ENCODE peak calls at places on chromosomes 1 and 21, in five cellular contexts. N, F, W, K and V are unnamed samples.

GRCh38 chr1:170586942-170587593 is 55.1 kb downstream of the GORAB start:
- DNase-seq in N (peak; percentile 52), F (no peak), K (peak; percentile 36), W (no peak), V (no peak)

GRCh38 chr1:109304221-109304915 is 2.4 kb downstream of the MYBPHL start:
- DNase-seq in N (no peak), F (no peak), K (no peak), W (no peak), V (no peak)

GRCh38 chr1:112509005-112509659 is 367 bp downstream of the WNT2B start:
- DNase-seq in N (no peak), K (peak; percentile 37), F (no peak), W (peak; percentile 28), V (no peak)

GRCh38 chr1:41175546-41175945 is 66.6 kb downstream of the SCMH1 start:
- DNase-seq in N (no peak), W (no peak), F (no peak), K (no peak), V (no peak)

GRCh38 chr1:183022202-183023145 is 746 bp upstream of the LAMC1 start:
- DNase-seq in N (peak; percentile 95), F (peak; percentile 63), K (peak; percentile 87), W (peak; percentile 92), V (peak; percentile 94)

GRCh38 chr1:212699104-212699838 is 369 bp downstream of the BATF3 start:
- DNase-seq in N (no peak), K (peak; percentile 72), F (peak; percentile 75), W (peak; percentile 44), V (no peak)

GRCh38 chr1:154320882-154321608 is at the start of gene AQP10:
- DNase-seq in K (peak; percentile 84), F (peak; percentile 93), W (no peak), N (no peak), V (no peak)

GRCh38 chr1:235023197-235024044 is 105.2 kb downstream of the TOMM20 start:
- DNase-seq in K (no peak), W (no peak), F (no peak), N (no peak), V (no peak)

GRCh38 chr1:246709845-246710244 is 14.4 kb upstream of the SCCPDH start:
- DNase-seq in F (no peak), K (peak; percentile 57), N (no peak), W (no peak), V (no peak)

GRCh38 chr1:27571439-27572018 is 32.4 kb downstream of the AHDC1 start:
- DNase-seq in F (peak; percentile 69), N (peak; percentile 64), W (peak; percentile 55), K (no peak), V (peak; percentile 71)

GRCh38 chr21:45991606-45992301 is 10.2 kb downstream of the COL6A1 start:
- DNase-seq in K (no peak), N (peak; percentile 17), F (no peak), W (peak; percentile 20), V (no peak)

GRCh38 chr1:11784256-11784992 is 21.3 kb downstream of the MTHFR start:
- DNase-seq in F (no peak), W (no peak), K (no peak), N (no peak), V (no peak)

GRCh38 chr1:10399487-10399917 is 638 bp downstream of the PGD start:
- DNase-seq in F (no peak), N (no peak), W (peak; percentile 36), K (peak; percentile 34), V (no peak)

GRCh38 chr1:9687876-9688582 is 36.5 kb downstream of the PIK3CD start:
- DNase-seq in F (peak; percentile 53), K (peak; percentile 38), N (peak; percentile 27), W (no peak), V (no peak)

GRCh38 chr1:41726899-41727748 is 191.6 kb downstream of the HIVEP3 start:
- DNase-seq in F (peak; percentile 7), K (no peak), W (peak; percentile 83), N (no peak), V (peak; percentile 57)

GRCh38 chr21:42107177-42107880 is 36.2 kb downstream of the UMODL1 start:
- DNase-seq in F (no peak), K (no peak), N (no peak), W (no peak), V (no peak)

GRCh38 chr1:42456754-42457089 is 379 bp downstream of the PPCS start:
- DNase-seq in F (peak; percentile 61), W (no peak), K (peak; percentile 77), N (no peak), V (peak; percentile 19)

GRCh38 chr1:156662588-156663055 is 14.6 kb downstream of the NES start:
- DNase-seq in K (no peak), N (no peak), W (no peak), F (no peak), V (no peak)

GRCh38 chr1:156665539-156665938 is 11.7 kb downstream of the NES start:
- DNase-seq in W (no peak), F (no peak), N (no peak), K (no peak), V (no peak)

GRCh38 chr1:156663178-156663577 is 14.0 kb downstream of the NES start:
- DNase-seq in W (peak; percentile 85), K (peak; percentile 49), F (peak; percentile 85), N (peak; percentile 70), V (peak; percentile 92)

GRCh38 chr1:156664949-156665411 is 12.2 kb downstream of the NES start:
- DNase-seq in W (peak; percentile 91), N (peak; percentile 63), F (peak; percentile 54), K (peak; percentile 66), V (no peak)

DNA sequence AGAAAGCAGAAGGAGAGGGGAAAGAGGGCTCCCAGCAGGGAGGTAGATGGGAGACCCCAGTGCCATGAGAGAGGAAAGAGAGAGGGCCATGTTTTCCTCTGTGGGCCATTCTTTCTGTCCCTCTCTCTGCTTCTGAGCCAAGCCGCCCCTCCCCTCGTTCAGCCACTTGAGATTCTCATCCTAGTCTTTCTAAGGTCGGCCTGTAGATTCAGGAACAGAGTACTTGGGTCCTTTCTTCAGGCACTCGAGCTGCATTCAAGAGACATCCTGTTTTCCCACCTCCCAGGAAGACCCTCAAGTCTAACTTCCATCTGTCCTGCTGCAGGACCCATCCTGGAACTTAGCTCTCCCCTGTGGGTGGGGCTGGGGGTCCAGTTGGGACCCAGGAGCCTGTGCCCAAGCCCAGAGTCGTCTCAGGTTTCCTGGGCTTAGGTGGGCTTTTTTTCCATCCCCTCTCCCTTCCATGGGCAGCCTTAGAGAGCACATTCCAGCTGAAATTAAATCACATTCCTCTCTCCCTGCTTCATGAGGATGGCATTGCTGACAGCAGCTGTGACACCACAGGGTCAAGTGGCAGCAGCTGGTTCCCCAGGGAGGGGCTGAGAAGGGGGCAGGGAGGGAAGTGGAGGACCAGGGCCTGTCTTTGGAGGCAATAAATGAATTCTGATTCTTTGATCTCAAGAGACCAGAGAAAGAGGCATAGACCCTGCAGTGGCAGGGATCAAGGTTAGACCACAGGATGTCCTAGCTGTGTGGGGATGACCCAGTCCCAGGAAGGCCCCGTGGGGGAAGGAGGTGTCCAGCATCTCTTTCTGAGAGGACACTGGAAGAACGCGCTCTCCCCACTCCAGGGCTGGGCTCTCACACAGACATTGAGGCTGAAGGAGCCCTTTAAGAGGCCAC is 12.9 kb downstream of the NES start:
- DNase-seq in W (peak; percentile 56), F (no peak), N (peak; percentile 31), K (no peak), V (no peak)
- H3K4me1 ChIP-seq in W (peaks cover 53% of the 10 kb centered on the region), F (peaks cover 77% of the 10 kb centered on the region), N (peaks cover 19% of the 10 kb centered on the region), K (peaks cover 83% of the 10 kb centered on the region), V (peaks cover 97% of the 10 kb centered on the region)

GRCh38 chr21:17794631-17795030 is 24.5 kb downstream of the C21orf91 start:
- DNase-seq in F (no peak), K (no peak), W (no peak), N (no peak), V (no peak)
- H3K4me1 ChIP-seq in F (no peaks in the 10 kb centered on the region), K (peaks cover 3% of the 10 kb centered on the region), W (no peaks in the 10 kb centered on the region), N (peaks cover 5% of the 10 kb centered on the region), V (peaks cover 7% of the 10 kb centered on the region)

DNA sequence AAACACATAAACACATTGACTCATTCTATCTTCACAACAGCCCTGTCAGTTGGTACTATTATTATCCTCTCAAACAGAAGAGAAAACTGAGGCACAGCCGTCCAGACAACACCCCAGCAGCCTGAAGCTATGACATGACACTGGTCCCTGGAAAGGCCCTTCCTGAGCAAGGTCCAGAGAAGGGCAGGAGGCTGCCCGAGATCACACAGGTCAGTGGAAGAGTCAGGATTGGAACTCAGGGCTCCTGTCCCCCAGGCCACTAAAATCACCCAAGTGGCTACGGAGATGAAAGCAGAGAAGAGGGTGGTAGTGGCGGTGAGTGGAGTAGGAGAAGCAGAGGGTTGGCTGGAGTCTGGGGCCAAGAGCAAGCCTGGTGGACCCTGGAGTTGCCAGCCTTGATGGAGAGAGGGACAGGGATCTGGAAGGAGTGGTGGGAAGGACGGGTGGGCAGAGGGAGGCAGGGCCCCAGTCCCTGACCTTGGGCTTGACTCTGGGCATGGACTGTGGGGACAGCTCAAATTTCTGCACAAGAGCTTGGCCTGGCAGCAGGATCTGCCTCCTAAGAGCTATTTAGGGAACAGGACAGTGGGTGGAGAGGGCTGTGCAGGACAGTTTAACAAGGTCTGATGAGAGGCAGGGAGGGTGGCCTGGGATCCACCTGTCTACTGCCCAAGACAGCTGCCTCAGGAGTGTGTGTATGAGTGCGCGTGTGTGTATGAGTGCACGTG is 15.8 kb downstream of the MYOM3 start:
- DNase-seq in N (no peak), W (peak; percentile 85), F (no peak), K (no peak), V (peak; percentile 97)
- H3K4me1 ChIP-seq in N (no peaks in the 10 kb centered on the region), W (no peaks in the 10 kb centered on the region), F (peaks cover 3% of the 10 kb centered on the region), K (no peaks in the 10 kb centered on the region), V (peaks cover 34% of the 10 kb centered on the region)

GRCh38 chr1:206036661-206037455 is 13.2 kb upstream of the CTSE start:
- DNase-seq in K (no peak), F (no peak), N (no peak), W (no peak), V (no peak)

GRCh38 chr1:206040328-206040727 is 12.6 kb upstream of the RHEX start:
- DNase-seq in W (no peak), F (no peak), N (no peak), K (no peak), V (no peak)

GRCh38 chr1:206037521-206037920 is 13.8 kb upstream of the CTSE start:
- DNase-seq in F (no peak), W (no peak), K (no peak), N (no peak), V (no peak)

GRCh38 chr1:206039046-206039929 is 13.7 kb upstream of the RHEX start:
- DNase-seq in K (no peak), F (no peak), N (no peak), W (no peak), V (no peak)

DNA sequence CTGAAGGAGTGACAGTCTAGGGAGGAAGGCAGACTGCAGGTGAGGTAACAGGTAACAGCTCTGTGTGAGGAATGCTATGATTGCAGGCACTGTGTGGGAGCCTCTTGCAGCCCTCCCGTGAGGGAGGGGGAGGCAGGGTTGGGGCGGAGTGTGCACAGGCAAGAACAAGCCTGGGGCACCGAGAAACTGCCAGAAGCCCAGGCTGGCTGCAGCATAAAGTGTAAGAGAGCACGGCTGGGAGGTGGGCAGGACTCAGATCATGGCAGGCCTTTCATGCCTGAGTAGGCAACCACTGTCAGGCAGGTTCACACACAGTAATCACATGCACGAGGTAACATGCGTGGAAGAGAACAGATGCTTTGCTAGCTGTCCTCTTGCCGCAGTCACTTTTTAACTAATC is 11.3 kb upstream of the RHEX start:
- DNase-seq in F (no peak), N (no peak), K (peak; percentile 50), W (no peak), V (no peak)
- H3K4me1 ChIP-seq in F (no peaks in the 10 kb centered on the region), N (no peaks in the 10 kb centered on the region), K (no peaks in the 10 kb centered on the region), W (no peaks in the 10 kb centered on the region), V (peaks cover 4% of the 10 kb centered on the region)

DNA sequence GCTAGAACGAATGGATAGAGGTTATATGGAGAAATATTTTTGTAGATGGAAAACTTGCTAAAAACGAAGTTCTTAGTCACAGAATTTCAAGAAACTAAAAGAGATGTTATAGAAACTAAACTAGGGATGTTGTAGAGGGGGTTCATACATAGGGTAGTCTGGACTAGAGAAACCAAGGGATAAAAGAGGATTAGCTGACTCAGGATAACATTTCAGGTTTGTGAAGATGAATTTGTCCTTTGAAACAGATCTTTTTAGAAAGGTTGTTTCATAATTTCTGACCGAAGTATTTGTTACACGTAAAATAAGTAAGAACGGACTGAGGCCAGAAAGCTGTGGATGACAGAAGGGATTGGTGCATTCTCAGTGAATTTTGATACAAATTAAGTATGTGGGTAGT is 13.6 kb downstream of the YTHDF2 start:
- DNase-seq in N (no peak), F (no peak), W (no peak), K (no peak), V (no peak)
- H3K4me1 ChIP-seq in N (peaks cover 9% of the 10 kb centered on the region), F (peaks cover 31% of the 10 kb centered on the region), W (peaks cover 10% of the 10 kb centered on the region), K (peaks cover 44% of the 10 kb centered on the region), V (peaks cover 67% of the 10 kb centered on the region)